ENCODE peak calls at places on chromosome 20, in four cellular contexts. W is vagina, A is GM12878, O is Peyer's patch. F is an unnamed sample.

GRCh38 chr20:64104667-64105451 is 2.5 kb downstream of the NPBWR2 start:
- DNase-seq in W (no peak), O (no peak), A (no peak), F (no peak)

GRCh38 chr20:59161626-59162170 is 1.9 kb upstream of the ZNF831 start:
- DNase-seq in W (no peak), A (no peak), O (no peak), F (no peak)

GRCh38 chr20:25290646-25291431 is 43.0 kb downstream of the PYGB start:
- DNase-seq in W (no peak), O (no peak), A (no peak), F (no peak)

GRCh38 chr20:51525241-51526104 is 17.0 kb downstream of the NFATC2 start:
- DNase-seq in O (no peak), W (no peak), A (no peak), F (no peak)

GRCh38 chr20:33963756-33964155 is 30.0 kb upstream of the RALY start:
- DNase-seq in O (no peak), W (no peak), A (no peak), F (no peak)

GRCh38 chr20:17647391-17648305 is 34.4 kb downstream of the RRBP1 start:
- DNase-seq in A (no peak), O (peak; percentile 47), W (no peak), F (no peak)

GRCh38 chr20:57582432-57583288 is 21.8 kb downstream of the PCK1 start:
- DNase-seq in O (peak; percentile 49), A (no peak), W (no peak), F (peak; percentile 76)

GRCh38 chr20:41089555-41089954 is 47.8 kb upstream of the PLCG1 start:
- DNase-seq in O (no peak), W (no peak), A (no peak), F (no peak)

GRCh38 chr20:63694596-63695418 is 1.6 kb upstream of the TNFRSF6B start:
- DNase-seq in A (no peak), O (peak; percentile 48), W (no peak), F (no peak)

GRCh38 chr20:9572690-9573089 is 58.3 kb downstream of the LAMP5 start:
- DNase-seq in A (no peak), O (no peak), W (no peak), F (no peak)
- TF ChIP-seq POLR2A in A (no peak), O (no peak), W (no peak), F (no peak)

DNA sequence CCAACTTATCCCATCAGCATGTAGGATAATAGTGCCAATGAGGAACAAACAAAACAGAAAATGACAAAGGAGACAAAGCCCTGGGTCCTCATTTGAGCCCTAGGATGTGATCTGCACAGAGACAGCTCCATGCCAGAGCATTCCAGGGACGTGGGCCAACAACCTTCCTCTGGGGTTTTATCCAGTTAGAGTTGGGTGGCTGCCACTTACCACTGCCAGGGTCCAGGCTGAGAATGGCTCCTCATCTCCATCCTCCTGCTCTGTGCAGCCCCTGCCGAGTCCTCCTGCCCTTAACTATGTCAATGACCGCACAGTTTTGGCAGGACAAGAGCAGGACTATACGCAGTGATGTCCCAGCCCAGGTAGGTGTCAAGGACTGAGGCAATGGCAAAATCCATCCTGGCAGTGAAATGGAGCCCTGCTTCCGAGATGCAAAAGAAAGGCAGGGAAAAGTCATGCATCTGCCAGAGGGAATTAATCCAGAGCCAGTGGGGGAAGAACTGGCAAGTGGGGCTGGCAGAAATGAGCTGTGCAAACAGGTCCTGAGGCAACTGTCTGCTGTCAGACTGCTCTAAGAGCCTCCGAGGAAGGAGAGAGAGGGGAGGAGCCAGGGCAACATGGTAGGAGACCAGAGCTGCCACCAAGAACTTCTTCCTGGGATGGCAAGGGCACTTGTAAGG is 449.4 kb downstream of the PTPRT start:
- DNase-seq in W (no peak), A (no peak), O (no peak), F (no peak)
- H3K9me3 ChIP-seq in W (no peaks in the 10 kb centered on the region), A (no peaks in the 10 kb centered on the region), O (no peaks in the 10 kb centered on the region), F (no peaks in the 10 kb centered on the region)

DNA sequence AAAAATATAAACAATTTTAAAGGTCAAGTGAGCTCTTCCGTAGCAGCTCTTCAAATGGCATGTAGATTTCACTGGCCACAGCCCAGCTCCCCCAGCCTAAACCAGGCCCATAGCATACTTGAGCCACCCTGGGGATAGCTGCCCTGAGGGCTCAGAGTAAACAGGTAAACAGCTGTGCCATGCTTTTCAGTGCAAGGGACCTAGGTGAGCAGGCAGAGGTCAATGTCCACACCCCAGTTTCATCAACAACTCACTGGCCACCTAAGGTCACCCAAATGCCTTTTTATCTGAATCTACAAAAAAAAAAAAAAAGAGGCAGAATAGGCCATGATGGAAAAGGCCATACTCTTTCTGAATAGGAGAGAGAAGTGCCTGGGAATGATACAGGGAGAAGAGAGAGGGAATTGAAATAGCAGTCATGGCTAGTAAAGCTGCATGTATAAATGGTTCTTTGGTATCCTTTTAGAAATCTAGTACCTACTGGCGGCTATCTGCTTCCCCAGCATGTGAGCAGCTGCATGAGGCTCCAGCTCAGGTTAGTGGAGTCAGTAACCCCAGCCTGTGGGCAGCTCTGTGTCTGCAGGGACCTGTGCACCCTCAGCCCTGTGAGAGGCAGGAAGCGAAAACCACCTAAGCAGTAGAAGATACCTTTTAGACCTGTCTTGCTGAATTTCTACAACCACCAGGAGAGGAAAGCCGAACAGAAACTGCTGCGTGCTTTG is 77.0 kb downstream of the FOXA2 start:
- DNase-seq in A (no peak), W (no peak), O (no peak), F (no peak)
- TF ChIP-seq POLR2A in A (no peak), W (no peak), O (no peak), F (no peak)

GRCh38 chr20:45768479-45768878 is 23.2 kb downstream of the WFDC3 start:
- DNase-seq in W (no peak), A (no peak), O (no peak), F (no peak)

GRCh38 chr20:45771182-45771759 is 20.4 kb downstream of the WFDC3 start:
- DNase-seq in W (no peak), A (peak; percentile 48), O (peak; percentile 87), F (peak; percentile 79)

GRCh38 chr20:45774933-45775332 is 16.8 kb downstream of the WFDC3 start:
- DNase-seq in A (no peak), W (no peak), O (no peak), F (no peak)

GRCh38 chr20:45775411-45775810 is 16.3 kb downstream of the WFDC3 start:
- DNase-seq in W (no peak), O (no peak), A (no peak), F (no peak)

GRCh38 chr20:45772693-45773092 is 19.0 kb downstream of the WFDC3 start:
- DNase-seq in A (no peak), W (no peak), O (no peak), F (no peak)
- H3K9me3 ChIP-seq in A (no peaks in the 10 kb centered on the region), W (no peaks in the 10 kb centered on the region), O (no peaks in the 10 kb centered on the region), F (no peaks in the 10 kb centered on the region)

DNA sequence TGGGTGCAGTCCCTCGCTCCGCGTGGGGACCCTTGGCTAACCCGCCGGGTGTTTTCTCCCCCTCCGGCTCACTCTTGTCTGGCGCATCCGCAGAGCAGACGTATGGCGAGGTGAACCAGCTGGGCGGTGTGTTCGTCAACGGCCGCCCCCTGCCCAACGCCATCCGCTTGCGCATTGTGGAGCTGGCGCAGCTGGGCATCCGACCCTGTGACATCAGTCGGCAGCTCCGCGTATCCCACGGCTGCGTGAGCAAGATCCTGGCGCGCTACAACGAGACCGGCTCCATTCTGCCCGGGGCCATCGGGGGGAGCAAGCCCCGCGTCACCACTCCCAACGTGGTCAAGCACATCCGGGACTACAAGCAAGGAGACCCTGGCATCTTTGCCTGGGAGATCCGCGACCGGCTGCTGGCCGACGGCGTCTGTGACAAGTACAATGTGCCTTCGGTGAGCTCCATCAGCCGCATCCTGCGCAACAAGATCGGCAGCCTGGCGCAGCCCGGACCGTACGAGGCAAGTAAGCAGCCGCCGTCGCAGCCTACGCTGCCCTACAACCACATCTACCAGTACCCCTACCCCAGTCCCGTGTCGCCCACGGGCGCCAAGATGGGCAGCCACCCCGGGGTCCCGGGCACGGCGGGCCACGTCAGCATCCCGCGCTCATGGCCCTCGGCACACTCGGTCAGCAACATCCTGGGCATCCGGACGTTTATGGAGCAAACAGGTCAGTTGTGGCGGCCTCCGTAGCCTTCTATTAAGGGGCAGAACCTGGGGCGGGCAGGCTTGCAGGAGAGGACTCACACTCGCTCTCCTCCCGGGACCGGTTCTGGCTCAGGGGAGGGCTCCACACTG is 1.1 kb downstream of the PAX1 start:
- DNase-seq in W (no peak), O (no peak), A (no peak), F (no peak)
- TF ChIP-seq POLR2A in W (no peak), O (no peak), A (no peak), F (no peak)

GRCh38 chr20:29301624-29302259 is 1955.7 kb upstream of the DEFB115 start:
- DNase-seq in A (no peak), W (no peak), O (no peak), F (no peak)

GRCh38 chr20:29299811-29300578 is 1957.5 kb upstream of the DEFB115 start:
- DNase-seq in O (no peak), W (no peak), A (no peak), F (no peak)

GRCh38 chr20:29302979-29303644 is 1954.4 kb upstream of the DEFB115 start:
- DNase-seq in W (no peak), A (no peak), O (no peak), F (no peak)

GRCh38 chr20:29298759-29299613 is 1958.5 kb upstream of the DEFB115 start:
- DNase-seq in W (no peak), O (no peak), A (no peak), F (no peak)

DNA sequence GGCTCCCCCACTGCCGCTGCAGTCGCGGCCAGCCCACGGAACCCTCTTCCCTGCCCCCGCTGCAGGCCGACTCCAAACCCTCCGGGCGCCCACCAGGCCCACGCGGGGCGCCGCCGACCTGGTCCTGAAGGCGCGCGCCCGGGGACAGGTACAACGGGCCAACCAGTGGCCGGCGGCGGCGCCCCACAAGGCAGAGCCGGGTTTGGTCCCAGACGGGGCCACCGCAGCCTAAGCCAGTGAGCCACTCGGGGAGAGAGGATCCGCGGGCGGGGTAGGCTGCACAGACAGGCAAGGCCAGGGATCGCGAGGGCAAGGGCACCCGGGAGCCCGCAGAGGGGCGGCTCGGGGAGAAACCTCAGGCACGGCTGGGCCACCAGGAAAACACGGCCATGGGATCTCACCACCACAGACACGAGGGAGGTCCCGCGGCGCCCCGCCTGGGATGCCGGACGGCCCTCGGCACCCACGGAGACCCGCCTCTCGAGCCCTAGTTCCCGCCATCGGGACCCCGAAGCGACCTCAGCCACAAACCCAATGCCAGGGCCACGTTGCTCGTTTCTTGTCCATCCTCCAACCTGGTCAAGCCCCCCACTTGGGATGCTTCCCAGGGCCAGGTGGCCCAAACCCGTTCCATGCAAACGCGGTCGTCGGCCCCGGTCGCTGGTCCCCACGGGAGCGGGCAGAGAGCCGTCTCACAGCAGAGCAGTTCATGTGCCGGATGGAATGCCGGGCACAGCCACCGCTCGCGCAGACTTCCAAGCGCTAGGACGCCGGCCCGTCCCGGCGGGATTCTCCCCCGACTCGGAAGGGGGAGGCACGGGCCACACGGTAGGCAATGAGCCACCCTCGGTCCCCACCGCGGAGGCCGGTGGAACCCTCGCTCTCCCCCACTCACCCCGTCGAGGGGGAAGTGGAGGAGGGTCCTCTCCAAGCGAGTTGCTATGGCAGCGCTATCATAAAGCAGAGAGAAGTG is 1956.6 kb upstream of the DEFB115 start:
- DNase-seq in O (no peak), A (no peak), W (no peak), F (no peak)
- H3K9me3 ChIP-seq in O (peaks cover 38% of the 10 kb centered on the region), A (no peaks in the 10 kb centered on the region), W (no peaks in the 10 kb centered on the region), F (no peaks in the 10 kb centered on the region)